ENCODE peak calls at places on chromosomes 1 and 21, in four cellular contexts. Y, V, H and P are unnamed samples.

GRCh38 chr1:83927061-83927460 is 71.9 kb downstream of the TTLL7 start:
- DNase-seq in Y (no peak), V (no peak), H (no peak), P (no peak)

GRCh38 chr1:964691-965525 is 1.4 kb upstream of the PLEKHN1 start:
- DNase-seq in Y (no peak), V (no peak), H (no peak), P (no peak)

GRCh38 chr1:224378855-224379631 is 22.4 kb downstream of the CNIH4 start:
- DNase-seq in Y (no peak), V (no peak), H (no peak), P (no peak)

GRCh38 chr1:232422098-232422497 is 207.8 kb downstream of the SIPA1L2 start:
- DNase-seq in Y (no peak), V (no peak), H (no peak), P (no peak)

GRCh38 chr1:116743535-116743934 is 10.7 kb upstream of the CD2 start:
- DNase-seq in Y (no peak), V (no peak), H (no peak), P (no peak)

GRCh38 chr21:46142581-46143473 is 12.6 kb downstream of the FTCD start:
- DNase-seq in Y (no peak), V (no peak), H (no peak), P (no peak)

GRCh38 chr1:214678386-214678785 is 75.4 kb downstream of the CENPF start:
- DNase-seq in Y (no peak), V (no peak), H (no peak), P (no peak)

GRCh38 chr21:39132248-39132647 is 51.0 kb downstream of the PSMG1 start:
- DNase-seq in Y (no peak), V (no peak), H (no peak), P (no peak)

GRCh38 chr21:42433946-42434551 is 30.3 kb downstream of the UBASH3A start:
- DNase-seq in Y (no peak), V (no peak), H (no peak), P (no peak)